ENCODE peak calls at places on chromosome 21, in four cellular contexts. W, B, K and J are unnamed samples.

GRCh38 chr21:39125752-39126485 is 57.3 kb downstream of the PSMG1 start:
- DNase-seq in W (peak; percentile 78), B (peak; percentile 88), K (no peak), J (peak; percentile 56)

GRCh38 chr21:27761623-27762022 is 794.7 kb upstream of the ADAMTS5 start:
- DNase-seq in W (no peak), B (no peak), K (no peak), J (no peak)

GRCh38 chr21:15992171-15992570 is 262.4 kb downstream of the USP25 start:
- DNase-seq in W (no peak), B (peak; percentile 64), K (no peak), J (no peak)

GRCh38 chr21:15967661-15968060 is 237.9 kb downstream of the USP25 start:
- DNase-seq in W (peak; percentile 12), B (peak; percentile 59), K (no peak), J (no peak)

GRCh38 chr21:42286416-42286815 is 28.8 kb downstream of the TFF3 start:
- DNase-seq in W (no peak), B (no peak), K (no peak), J (no peak)

GRCh38 chr21:33121715-33122475 is 52.0 kb downstream of the OLIG1 start:
- DNase-seq in W (peak; percentile 31), B (peak; percentile 20), K (no peak), J (no peak)

GRCh38 chr21:29712818-29713217 is 227.0 kb downstream of the GRIK1 start:
- DNase-seq in W (no peak), B (no peak), K (no peak), J (no peak)

GRCh38 chr21:44800971-44801467 is 601 bp downstream of the UBE2G2 start:
- DNase-seq in W (peak; percentile 59), B (peak; percentile 46), K (peak; percentile 72), J (peak; percentile 77)

GRCh38 chr21:38352536-38353219 is 95.9 kb downstream of the KCNJ15 start:
- DNase-seq in W (peak; percentile 86), B (peak; percentile 82), K (no peak), J (peak; percentile 63)

GRCh38 chr21:41768371-41769042 is 1.7 kb upstream of the RIPK4 start:
- DNase-seq in W (peak; percentile 72), B (peak; percentile 44), K (no peak), J (peak; percentile 35)

GRCh38 chr21:41973427-41973831 is 19.6 kb upstream of the C2CD2 start:
- DNase-seq in W (peak; percentile 24), B (no peak), K (no peak), J (peak; percentile 16)

GRCh38 chr21:39483917-39484316 is 32.1 kb downstream of the SH3BGR start:
- DNase-seq in W (no peak), B (peak; percentile 39), K (no peak), J (no peak)

GRCh38 chr21:17903929-17904639 is 84.9 kb upstream of the C21orf91 start:
- DNase-seq in W (no peak), B (no peak), K (no peak), J (no peak)

GRCh38 chr21:44869860-44870747 is 3.4 kb downstream of the PTTG1IP start:
- DNase-seq in W (peak; percentile 94), B (peak; percentile 97), K (no peak), J (no peak)

GRCh38 chr21:35478096-35479080 is 429.3 kb upstream of the RUNX1 start:
- DNase-seq in W (peak; percentile 68), B (peak; percentile 68), K (no peak), J (no peak)

GRCh38 chr21:14589855-14590563 is 43.9 kb upstream of the SAMSN1 start:
- DNase-seq in W (no peak), B (no peak), K (no peak), J (peak; percentile 19)

GRCh38 chr21:42846221-42846620 is 33.1 kb downstream of the WDR4 start:
- DNase-seq in W (no peak), B (no peak), K (peak; percentile 11), J (no peak)

GRCh38 chr21:42195378-42196031 is 23.4 kb upstream of the ABCG1 start:
- DNase-seq in W (peak; percentile 80), B (peak; percentile 96), K (no peak), J (no peak)

GRCh38 chr21:15130751-15131150 is 66.0 kb upstream of the NRIP1 start:
- DNase-seq in W (no peak), B (peak; percentile 55), K (no peak), J (no peak)

GRCh38 chr21:17673261-17674020 is 60.7 kb upstream of the BTG3 start:
- DNase-seq in W (peak; percentile 76), B (peak; percentile 15), K (no peak), J (no peak)

GRCh38 chr21:45358711-45359310 is 46.2 kb upstream of the COL18A1 start:
- DNase-seq in W (no peak), B (no peak), K (no peak), J (no peak)

GRCh38 chr21:45109831-45110492 is 35.6 kb downstream of the ADARB1 start:
- DNase-seq in W (no peak), B (no peak), K (peak; percentile 79), J (peak; percentile 86)

GRCh38 chr21:34603710-34604057 is 11.2 kb downstream of the RCAN1 start:
- DNase-seq in W (no peak), B (no peak), K (no peak), J (no peak)

GRCh38 chr21:40049031-40049958 is 182.1 kb downstream of the PCP4 start:
- DNase-seq in W (peak; percentile 5), B (no peak), K (no peak), J (no peak)

GRCh38 chr21:45766501-45766900 is 123.0 kb downstream of the PCBP3 start:
- DNase-seq in W (no peak), B (no peak), K (no peak), J (no peak)

GRCh38 chr21:37407719-37408455 is 41.3 kb downstream of the DYRK1A start:
- DNase-seq in W (no peak), B (peak; percentile 47), K (no peak), J (no peak)

GRCh38 chr21:46124083-46124925 is 26.4 kb downstream of the COL6A2 start:
- DNase-seq in W (no peak), B (no peak), K (peak; percentile 45), J (no peak)

GRCh38 chr21:43949499-43950208 is 62.5 kb upstream of the TRAPPC10 start:
- DNase-seq in W (no peak), B (no peak), K (no peak), J (no peak)

GRCh38 chr21:44510109-44510507 is 29.9 kb downstream of the KRTAP10-1 start:
- DNase-seq in W (no peak), B (no peak), K (no peak), J (no peak)

GRCh38 chr21:34974162-34974981 is 74.7 kb downstream of the RUNX1 start:
- DNase-seq in W (no peak), B (no peak), K (peak; percentile 56), J (peak; percentile 47)

GRCh38 chr21:38982096-38982495 is 176.4 kb downstream of the ETS2 start:
- DNase-seq in W (no peak), B (peak; percentile 54), K (no peak), J (no peak)

GRCh38 chr21:38289697-38290096 is 32.9 kb downstream of the KCNJ15 start:
- DNase-seq in W (peak; percentile 98), B (peak; percentile 99), K (no peak), J (no peak)

GRCh38 chr21:34071683-34072082 is 1.7 kb upstream of the MRPS6 start:
- DNase-seq in W (no peak), B (no peak), K (no peak), J (no peak)

GRCh38 chr21:31503939-31504338 is 155.6 kb upstream of the SOD1 start:
- DNase-seq in W (no peak), B (no peak), K (no peak), J (no peak)

GRCh38 chr21:33374080-33374873 is 28.9 kb upstream of the IFNGR2 start:
- DNase-seq in W (peak; percentile 72), B (peak; percentile 68), K (peak; percentile 34), J (no peak)

GRCh38 chr21:28336299-28336698 is 656.4 kb downstream of the LTN1 start:
- DNase-seq in W (peak; percentile 47), B (peak; percentile 88), K (no peak), J (no peak)